ENCODE peak calls at places on chromosomes 4 and X, in nine cellular contexts. F is Peyer's patch, T is uterus, Y is IMR-90, C is A549, V is NB4, U is adrenal gland, L is prostate gland, E is sigmoid colon. D is an unnamed sample.

GRCh38 chr4:159016527-159017137 is 86.2 kb upstream of the RAPGEF2 start:
- DNase-seq in F (no peak), T (peak; percentile 24), Y (peak; percentile 22), C (no peak), V (no peak), U (no peak), L (no peak), E (no peak), D (no peak)

GRCh38 chr4:77360451-77360850 is 203.4 kb downstream of the CCNG2 start:
- DNase-seq in F (no peak), T (no peak), Y (no peak), C (no peak), V (no peak), U (no peak), L (no peak), E (no peak), D (no peak)

GRCh38 chr4:185426960-185427688 is 1.4 kb upstream of the UFSP2 start:
- DNase-seq in F (no peak), T (no peak), Y (no peak), C (peak; percentile 0), V (no peak), U (no peak), L (no peak), E (peak; percentile 59), D (no peak)

GRCh38 chr4:176920694-176921093 is 128.0 kb upstream of the VEGFC start:
- DNase-seq in F (no peak), T (no peak), Y (peak; percentile 88), C (no peak), V (no peak), U (no peak), L (no peak), E (no peak), D (no peak)

GRCh38 chrX:39773150-39773549 is 324.6 kb downstream of the BCOR start:
- DNase-seq in F (no peak), T (no peak), Y (no peak), C (no peak), V (no peak), U (no peak), L (no peak), E (no peak), D (no peak)

GRCh38 chrX:74788545-74789086 is 136.6 kb downstream of the NEXMIF start:
- DNase-seq in F (no peak), T (no peak), Y (no peak), C (no peak), V (no peak), U (no peak), L (no peak), E (no peak), D (no peak)

GRCh38 chr4:4328840-4329239 is 38.8 kb downstream of the ZBTB49 start:
- DNase-seq in F (no peak), T (no peak), Y (no peak), C (no peak), V (no peak), U (no peak), L (no peak), E (peak; percentile 14), D (no peak)

GRCh38 chr4:78694457-78694787 is 81.7 kb upstream of the BMP2K start:
- DNase-seq in F (no peak), T (no peak), Y (no peak), C (no peak), V (no peak), U (no peak), L (no peak), E (no peak), D (no peak)

GRCh38 chr4:176793060-176793605 is 411 bp upstream of the VEGFC start:
- DNase-seq in F (no peak), T (no peak), Y (no peak), C (no peak), V (no peak), U (no peak), L (no peak), E (no peak), D (no peak)

GRCh38 chrX:23749576-23749975 is 6.5 kb upstream of the ACOT9 start:
- DNase-seq in F (no peak), T (no peak), Y (no peak), C (no peak), V (no peak), U (no peak), L (no peak), E (no peak), D (no peak)

GRCh38 chrX:47743504-47743903 is 84.5 kb upstream of the UXT start:
- DNase-seq in F (no peak), T (no peak), Y (peak; percentile 21), C (no peak), V (peak; percentile 5), U (no peak), L (no peak), E (no peak), D (no peak)

GRCh38 chrX:54529166-54529558 is 857 bp upstream of the GNL3L start:
- DNase-seq in F (no peak), T (no peak), Y (no peak), C (no peak), V (peak; percentile 3), U (no peak), L (no peak), E (no peak), D (no peak)
- H3K4me3 ChIP-seq in F (peak overlapping the region; percentile 74), T (peak overlapping the region; percentile 46), Y (no peak overlapping the region), C (peak overlapping the region; percentile 92), V (peak overlapping the region; percentile 69), U (no peak overlapping the region), L (peak overlapping the region; percentile 52), E (peak overlapping the region; percentile 77), D (peak overlapping the region; percentile 74)

GRCh38 chrX:153971124-153971631 is 440 bp downstream of the HCFC1 start:
- DNase-seq in F (peak; percentile 86), T (peak; percentile 91), Y (peak; percentile 84), C (peak; percentile 75), V (peak; percentile 93), U (peak; percentile 93), L (peak; percentile 78), E (peak; percentile 96), D (peak; percentile 79)

GRCh38 chrX:153969904-153970397 is 1.7 kb downstream of the HCFC1 start:
- DNase-seq in F (no peak), T (peak; percentile 46), Y (peak; percentile 23), C (no peak), V (no peak), U (peak; percentile 62), L (no peak), E (no peak), D (no peak)

GRCh38 chrX:153969125-153969903 is 2.3 kb downstream of the HCFC1 start:
- DNase-seq in F (no peak), T (no peak), Y (no peak), C (no peak), V (peak; percentile 57), U (peak; percentile 38), L (no peak), E (peak; percentile 70), D (no peak)

GRCh38 chrX:153971632-153972367 is at the start of gene HCFC1:
- DNase-seq in F (peak; percentile 88), T (peak; percentile 94), Y (peak; percentile 84), C (peak; percentile 66), V (peak; percentile 92), U (peak; percentile 96), L (peak; percentile 83), E (peak; percentile 98), D (peak; percentile 81)

GRCh38 chrX:153970398-153971123 is 1.1 kb downstream of the HCFC1 start:
- DNase-seq in F (no peak), T (peak; percentile 56), Y (peak; percentile 71), C (no peak), V (peak; percentile 85), U (peak; percentile 71), L (no peak), E (peak; percentile 82), D (no peak)
- TF ChIP-seq POLR2A in F (no peak), T (no peak), Y (no peak), C (peak; percentile 12), V (no peak), U (peak; percentile 50), L (no peak), E (no peak), D (no peak)

DNA sequence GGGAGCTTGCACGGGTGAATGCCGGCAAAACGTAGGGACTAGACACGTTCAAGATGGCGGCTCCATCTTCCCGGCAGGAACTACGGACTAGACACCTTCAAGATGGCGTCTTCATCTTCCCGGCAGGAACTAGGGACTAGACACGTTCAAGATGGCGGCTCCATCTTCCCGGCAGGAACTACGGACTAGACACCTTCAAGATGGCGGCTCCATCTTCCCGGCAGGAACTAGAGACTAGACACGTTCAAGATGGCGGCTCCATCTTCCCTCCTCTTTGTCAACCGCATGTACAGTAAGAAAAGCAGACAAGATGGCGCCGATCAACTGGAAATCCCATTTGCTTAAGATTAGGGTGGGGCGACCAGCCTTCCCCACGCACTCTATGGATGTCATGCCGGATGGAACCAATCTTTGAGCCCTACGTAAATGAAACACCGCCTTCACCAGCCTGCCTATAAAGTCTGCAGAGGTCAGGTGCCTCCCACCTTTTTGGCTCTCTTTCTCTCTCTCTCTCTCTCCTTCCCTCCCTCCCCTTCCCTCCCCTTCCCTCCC is 222.4 kb downstream of the CRLF2 start:
- DNase-seq in F (no peak), T (peak; percentile 82), Y (peak; percentile 56), C (peak; percentile 48), V (peak; percentile 97), U (peak; percentile 95), L (no peak), E (peak; percentile 96), D (peak; percentile 81)
- H3K4me3 ChIP-seq in F (peak overlapping the region; percentile 38), T (peak overlapping the region; percentile 9), Y (peak overlapping the region; percentile 21), C (peak overlapping the region; percentile 46), V (peak overlapping the region; percentile 55), U (no peak overlapping the region), L (no peak overlapping the region), E (no peak overlapping the region), D (no peak overlapping the region)

GRCh38 chr4:154743683-154744340 is at the start of gene LRAT:
- DNase-seq in F (peak; percentile 92), T (no peak), Y (no peak), C (peak; percentile 69), V (no peak), U (no peak), L (peak; percentile 59), E (peak; percentile 73), D (no peak)
- TF ChIP-seq POLR2A in F (peak; percentile 49), T (peak; percentile 17), Y (no peak), C (no peak), V (no peak), U (no peak), L (peak; percentile 35), E (no peak), D (no peak)

GRCh38 chrX:1336331-1337143 is at the start of gene IL3RA:
- DNase-seq in F (no peak), T (no peak), Y (no peak), C (no peak), V (peak; percentile 92), U (peak; percentile 53), L (no peak), E (peak; percentile 78), D (peak; percentile 32)

DNA sequence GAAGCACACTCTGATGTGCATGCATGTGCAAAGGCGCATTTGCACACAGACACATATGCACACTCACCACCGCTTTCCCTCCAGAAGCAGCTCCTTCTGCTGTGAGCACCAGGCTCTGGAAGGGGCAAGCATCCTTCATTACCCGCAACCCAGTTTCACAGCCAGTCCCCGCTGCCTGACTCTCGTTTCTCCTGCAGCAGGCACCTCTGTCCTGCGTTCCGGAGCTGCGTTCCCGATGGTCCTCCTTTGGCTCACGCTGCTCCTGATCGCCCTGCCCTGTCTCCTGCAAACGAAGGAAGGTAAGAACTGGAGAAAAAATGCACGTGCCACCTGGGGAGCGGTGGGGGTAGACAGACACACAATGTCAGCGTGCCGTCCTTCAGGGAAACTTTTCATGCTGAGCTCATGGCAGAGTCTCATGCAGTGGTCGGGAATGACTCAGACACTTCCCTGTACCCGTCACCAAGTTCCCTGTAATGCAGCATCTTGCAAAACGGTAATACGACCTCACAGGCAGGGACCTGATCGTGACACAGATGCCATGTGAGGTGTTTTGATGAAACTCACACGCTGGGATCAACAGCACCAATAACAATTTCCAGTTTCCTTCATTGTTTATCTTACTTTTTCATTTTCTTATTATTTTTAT is 5.1 kb downstream of the IL3RA start:
- DNase-seq in F (no peak), T (no peak), Y (no peak), C (no peak), V (no peak), U (no peak), L (no peak), E (no peak), D (no peak)
- H3K4me3 ChIP-seq in F (no peak overlapping the region), T (no peak overlapping the region), Y (no peak overlapping the region), C (no peak overlapping the region), V (no peak overlapping the region), U (no peak overlapping the region), L (no peak overlapping the region), E (no peak overlapping the region), D (no peak overlapping the region)